ENCODE peak calls at places on chromosomes 1 and 21, in six cellular contexts. One of them, this sample, is unnamed. For H3K4me1, the result is how much of the 10 kb centered on the place peaks cover.

GRCh38 chr1:203643213-203644045 is 16.8 kb downstream of the ATP2B4 start:
- DNase-seq in lung: no peak
- DNase-seq in tibial artery: no peak
- DNase-seq in adrenal gland: no peak
- DNase-seq in aorta: peak
- DNase-seq in pancreas: no peak
- DNase-seq in this sample: no peak

GRCh38 chr1:225462714-225463574 is 35.1 kb upstream of the LBR start:
- DNase-seq in lung: no peak
- DNase-seq in tibial artery: peak
- DNase-seq in adrenal gland: peak
- DNase-seq in aorta: peak
- DNase-seq in pancreas: no peak
- DNase-seq in this sample: no peak

GRCh38 chr1:205569411-205570172 is 62.2 kb downstream of the ELK4 start:
- DNase-seq in lung: no peak
- DNase-seq in tibial artery: peak
- DNase-seq in adrenal gland: no peak
- DNase-seq in aorta: no peak
- DNase-seq in pancreas: no peak
- DNase-seq in this sample: no peak

GRCh38 chr1:165575700-165576099 is 31.9 kb downstream of the LRRC52 start:
- DNase-seq in lung: no peak
- DNase-seq in tibial artery: no peak
- DNase-seq in adrenal gland: no peak
- DNase-seq in aorta: no peak
- DNase-seq in pancreas: no peak
- DNase-seq in this sample: no peak

GRCh38 chr1:9439074-9439761 is 100.0 kb upstream of the SLC25A33 start:
- DNase-seq in lung: no peak
- DNase-seq in tibial artery: no peak
- DNase-seq in adrenal gland: no peak
- DNase-seq in aorta: no peak
- DNase-seq in pancreas: no peak
- DNase-seq in this sample: no peak

GRCh38 chr1:171344473-171344820 is 30.5 kb downstream of the FMO4 start:
- DNase-seq in lung: no peak
- DNase-seq in tibial artery: no peak
- DNase-seq in adrenal gland: peak
- DNase-seq in aorta: no peak
- DNase-seq in pancreas: no peak
- DNase-seq in this sample: no peak

GRCh38 chr1:39631361-39632331 is 7.8 kb downstream of the HEYL start:
- DNase-seq in lung: no peak
- DNase-seq in tibial artery: no peak
- DNase-seq in adrenal gland: no peak
- DNase-seq in aorta: no peak
- DNase-seq in pancreas: no peak
- DNase-seq in this sample: no peak

GRCh38 chr1:109269212-109269980 is 13.5 kb downstream of the PSRC1 start:
- DNase-seq in lung: no peak
- DNase-seq in tibial artery: no peak
- DNase-seq in adrenal gland: no peak
- DNase-seq in aorta: no peak
- DNase-seq in pancreas: no peak
- DNase-seq in this sample: no peak

GRCh38 chr1:242585616-242586354 is 61.3 kb upstream of the PLD5 start:
- DNase-seq in lung: no peak
- DNase-seq in tibial artery: no peak
- DNase-seq in adrenal gland: no peak
- DNase-seq in aorta: no peak
- DNase-seq in pancreas: no peak
- DNase-seq in this sample: no peak

GRCh38 chr1:169348356-169349036 is 19.1 kb downstream of the NME7 start:
- DNase-seq in lung: no peak
- DNase-seq in tibial artery: no peak
- DNase-seq in adrenal gland: no peak
- DNase-seq in aorta: no peak
- DNase-seq in pancreas: no peak
- DNase-seq in this sample: peak

GRCh38 chr1:75614455-75615379 is 3.8 kb upstream of the SLC44A5 start:
- DNase-seq in lung: peak
- DNase-seq in tibial artery: no peak
- DNase-seq in adrenal gland: peak
- DNase-seq in aorta: peak
- DNase-seq in pancreas: peak
- DNase-seq in this sample: peak

GRCh38 chr1:26694597-26695416 is 1.0 kb upstream of the ARID1A start:
- DNase-seq in lung: no peak
- DNase-seq in tibial artery: no peak
- DNase-seq in adrenal gland: no peak
- DNase-seq in aorta: no peak
- DNase-seq in pancreas: no peak
- DNase-seq in this sample: no peak

GRCh38 chr1:2480986-2481364 is 4.9 kb downstream of the PLCH2 start:
- DNase-seq in lung: no peak
- DNase-seq in tibial artery: no peak
- DNase-seq in adrenal gland: no peak
- DNase-seq in aorta: no peak
- DNase-seq in pancreas: no peak
- DNase-seq in this sample: no peak

GRCh38 chr21:16072692-16073091 is 342.9 kb downstream of the USP25 start:
- DNase-seq in lung: no peak
- DNase-seq in tibial artery: no peak
- DNase-seq in adrenal gland: no peak
- DNase-seq in aorta: no peak
- DNase-seq in pancreas: no peak
- DNase-seq in this sample: no peak

GRCh38 chr1:25614466-25615171 is 2.0 kb upstream of the MAN1C1 start:
- DNase-seq in lung: no peak
- DNase-seq in tibial artery: no peak
- DNase-seq in adrenal gland: no peak
- DNase-seq in aorta: no peak
- DNase-seq in pancreas: no peak
- DNase-seq in this sample: no peak

GRCh38 chr1:15027515-15027948 is 126.0 kb upstream of the TMEM51 start:
- DNase-seq in lung: peak
- DNase-seq in tibial artery: peak
- DNase-seq in adrenal gland: peak
- DNase-seq in aorta: peak
- DNase-seq in pancreas: peak
- DNase-seq in this sample: no peak

GRCh38 chr1:203607169-203607873 is 19.3 kb upstream of the ATP2B4 start:
- DNase-seq in lung: no peak
- DNase-seq in tibial artery: no peak
- DNase-seq in adrenal gland: peak
- DNase-seq in aorta: peak
- DNase-seq in pancreas: peak
- DNase-seq in this sample: peak

GRCh38 chr1:71054281-71054731 is 6.7 kb upstream of the PTGER3 start:
- DNase-seq in lung: no peak
- DNase-seq in tibial artery: no peak
- DNase-seq in adrenal gland: no peak
- DNase-seq in aorta: no peak
- DNase-seq in pancreas: no peak
- DNase-seq in this sample: no peak

GRCh38 chr1:177620636-177621190 is 349.1 kb downstream of the SEC16B start:
- DNase-seq in lung: no peak
- DNase-seq in tibial artery: no peak
- DNase-seq in adrenal gland: no peak
- DNase-seq in aorta: no peak
- DNase-seq in pancreas: no peak
- DNase-seq in this sample: no peak

GRCh38 chr1:242522304-242522945 is 2.1 kb downstream of the PLD5 start:
- DNase-seq in lung: no peak
- DNase-seq in tibial artery: no peak
- DNase-seq in adrenal gland: no peak
- DNase-seq in aorta: no peak
- DNase-seq in pancreas: no peak
- DNase-seq in this sample: no peak

GRCh38 chr1:180643693-180644092 is 11.9 kb downstream of the XPR1 start:
- DNase-seq in lung: no peak
- DNase-seq in tibial artery: no peak
- DNase-seq in adrenal gland: peak
- DNase-seq in aorta: no peak
- DNase-seq in pancreas: no peak
- DNase-seq in this sample: no peak

GRCh38 chr1:231639819-231640218 is 13.2 kb downstream of the DISC1 start:
- DNase-seq in lung: no peak
- DNase-seq in tibial artery: no peak
- DNase-seq in adrenal gland: no peak
- DNase-seq in aorta: no peak
- DNase-seq in pancreas: no peak
- DNase-seq in this sample: no peak

GRCh38 chr1:217889401-217889800 is 258.3 kb downstream of the SPATA17 start:
- DNase-seq in lung: no peak
- DNase-seq in tibial artery: no peak
- DNase-seq in adrenal gland: no peak
- DNase-seq in aorta: no peak
- DNase-seq in pancreas: no peak
- DNase-seq in this sample: no peak

GRCh38 chr1:28157901-28158300 is 18.6 kb downstream of the PTAFR start:
- DNase-seq in lung: no peak
- DNase-seq in tibial artery: no peak
- DNase-seq in adrenal gland: no peak
- DNase-seq in aorta: no peak
- DNase-seq in pancreas: no peak
- DNase-seq in this sample: no peak

GRCh38 chr1:28161770-28162550 is 14.5 kb downstream of the PTAFR start:
- DNase-seq in lung: no peak
- DNase-seq in tibial artery: no peak
- DNase-seq in adrenal gland: no peak
- DNase-seq in aorta: no peak
- DNase-seq in pancreas: no peak
- DNase-seq in this sample: no peak

GRCh38 chr1:28159243-28159642 is 17.2 kb downstream of the PTAFR start:
- DNase-seq in lung: no peak
- DNase-seq in tibial artery: no peak
- DNase-seq in adrenal gland: no peak
- DNase-seq in aorta: no peak
- DNase-seq in pancreas: no peak
- DNase-seq in this sample: no peak

GRCh38 chr1:28163496-28164120 is 12.9 kb downstream of the PTAFR start:
- DNase-seq in lung: no peak
- DNase-seq in tibial artery: no peak
- DNase-seq in adrenal gland: no peak
- DNase-seq in aorta: no peak
- DNase-seq in pancreas: no peak
- DNase-seq in this sample: no peak

GRCh38 chr1:28160677-28161328 is 15.7 kb downstream of the PTAFR start:
- DNase-seq in lung: no peak
- DNase-seq in tibial artery: no peak
- DNase-seq in adrenal gland: no peak
- DNase-seq in aorta: peak
- DNase-seq in pancreas: no peak
- DNase-seq in this sample: no peak
- H3K4me1 ChIP-seq in lung: under half
- H3K4me1 ChIP-seq in tibial artery: under half
- H3K4me1 ChIP-seq in adrenal gland: under half
- H3K4me1 ChIP-seq in aorta: under half
- H3K4me1 ChIP-seq in pancreas: under half
- H3K4me1 ChIP-seq in this sample: under half

DNA sequence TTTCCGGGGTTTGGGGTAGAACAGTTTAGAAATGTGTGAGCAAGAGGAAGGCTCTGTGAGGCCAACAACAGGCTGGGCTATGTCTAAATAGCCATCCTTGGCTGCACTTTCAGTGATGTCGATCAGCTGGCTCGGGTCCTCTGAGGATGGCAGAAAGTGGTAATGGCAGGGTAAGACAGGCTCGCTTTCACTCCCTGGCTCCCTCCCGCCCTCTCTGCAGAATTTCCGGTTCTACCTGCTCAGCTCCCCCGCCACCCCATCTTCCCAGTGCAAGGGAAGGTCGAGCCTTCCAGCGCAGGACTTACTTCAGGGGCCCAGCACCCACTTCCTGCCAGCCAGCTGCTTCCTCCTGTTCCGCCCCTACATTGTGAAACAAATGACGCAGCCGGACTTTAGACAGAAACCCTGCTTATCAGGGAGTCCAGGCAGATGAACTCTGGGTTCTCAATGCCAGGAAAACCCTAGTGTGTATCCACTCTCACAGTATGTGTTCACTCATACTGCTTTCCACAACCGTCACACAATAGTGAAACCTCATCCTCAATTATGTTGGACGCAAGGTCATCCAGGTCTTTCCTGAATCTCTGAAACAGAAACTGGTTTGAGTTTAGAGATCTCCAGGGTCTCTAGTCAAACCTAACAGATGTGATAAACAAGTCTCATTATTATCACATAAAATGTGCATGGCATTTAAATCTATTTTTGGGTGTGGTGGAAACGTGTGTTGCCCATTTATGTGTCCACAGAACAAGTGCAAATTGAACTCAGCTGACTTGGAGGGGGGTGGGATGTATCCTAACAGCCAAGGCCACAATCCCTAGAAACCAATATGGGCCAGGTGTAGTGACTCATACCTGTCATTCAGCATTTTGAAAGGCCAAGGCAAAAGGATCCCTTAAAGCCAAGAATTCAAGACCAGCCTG is 7.1 kb downstream of the F11R start:
- DNase-seq in lung: peak
- DNase-seq in tibial artery: peak
- DNase-seq in adrenal gland: peak
- DNase-seq in aorta: peak
- DNase-seq in pancreas: peak
- DNase-seq in this sample: peak
- H3K4me1 ChIP-seq in lung: under half
- H3K4me1 ChIP-seq in tibial artery: under half
- H3K4me1 ChIP-seq in adrenal gland: under half
- H3K4me1 ChIP-seq in aorta: under half
- H3K4me1 ChIP-seq in pancreas: under half
- H3K4me1 ChIP-seq in this sample: under half

GRCh38 chr1:201740086-201740541 is 88.8 kb upstream of the IPO9 start:
- DNase-seq in lung: no peak
- DNase-seq in tibial artery: no peak
- DNase-seq in adrenal gland: no peak
- DNase-seq in aorta: no peak
- DNase-seq in pancreas: no peak
- DNase-seq in this sample: no peak
- H3K4me1 ChIP-seq in lung: under half
- H3K4me1 ChIP-seq in tibial artery: under half
- H3K4me1 ChIP-seq in adrenal gland: under half
- H3K4me1 ChIP-seq in aorta: under half
- H3K4me1 ChIP-seq in pancreas: under half
- H3K4me1 ChIP-seq in this sample: under half

GRCh38 chr1:18945401-18945849 is 11.1 kb downstream of the IFFO2 start:
- DNase-seq in lung: no peak
- DNase-seq in tibial artery: no peak
- DNase-seq in adrenal gland: peak
- DNase-seq in aorta: no peak
- DNase-seq in pancreas: no peak
- DNase-seq in this sample: no peak
- H3K4me1 ChIP-seq in lung: under half
- H3K4me1 ChIP-seq in tibial artery: half or more
- H3K4me1 ChIP-seq in adrenal gland: half or more
- H3K4me1 ChIP-seq in aorta: under half
- H3K4me1 ChIP-seq in pancreas: under half
- H3K4me1 ChIP-seq in this sample: half or more

This sample was measured in CD8-positive, alpha-beta memory T cell.